ENCODE peak calls at places on chromosomes 2 and 18, in ten cellular contexts. One of them, this sample, is unnamed.

GRCh38 chr2:188204830-188205229 is 86.8 kb upstream of the GULP1 start:
- DNase-seq in left ventricle myocardium inferior: no peak
- DNase-seq in lower lobe of right lung: no peak
- DNase-seq in kidney: no peak
- DNase-seq in CD4-positive, alpha-beta memory T cell: no peak
- DNase-seq in ovary: no peak
- DNase-seq in left lung: no peak
- DNase-seq in PC-9: no peak
- DNase-seq in spleen: no peak
- DNase-seq in GM23248: no peak
- DNase-seq in this sample: no peak

GRCh38 chr18:45567123-45567522 is 48.2 kb upstream of the SLC14A2 start:
- DNase-seq in left ventricle myocardium inferior: peak; percentile 41
- DNase-seq in lower lobe of right lung: no peak
- DNase-seq in kidney: no peak
- DNase-seq in CD4-positive, alpha-beta memory T cell: no peak
- DNase-seq in ovary: no peak
- DNase-seq in left lung: no peak
- DNase-seq in PC-9: no peak
- DNase-seq in spleen: no peak
- DNase-seq in GM23248: peak; percentile 53
- DNase-seq in this sample: no peak

GRCh38 chr2:96404446-96405373 is 69.1 kb downstream of the NCAPH start:
- DNase-seq in left ventricle myocardium inferior: peak; percentile 36
- DNase-seq in lower lobe of right lung: peak; percentile 59
- DNase-seq in kidney: no peak
- DNase-seq in CD4-positive, alpha-beta memory T cell: no peak
- DNase-seq in ovary: no peak
- DNase-seq in left lung: no peak
- DNase-seq in PC-9: no peak
- DNase-seq in spleen: no peak
- DNase-seq in GM23248: peak; percentile 37
- DNase-seq in this sample: no peak

GRCh38 chr2:36662638-36663037 is 33.9 kb upstream of the VIT start:
- DNase-seq in left ventricle myocardium inferior: no peak
- DNase-seq in lower lobe of right lung: no peak
- DNase-seq in kidney: no peak
- DNase-seq in CD4-positive, alpha-beta memory T cell: no peak
- DNase-seq in ovary: no peak
- DNase-seq in left lung: peak; percentile 65
- DNase-seq in PC-9: no peak
- DNase-seq in spleen: no peak
- DNase-seq in GM23248: no peak
- DNase-seq in this sample: no peak

GRCh38 chr2:20182241-20182931 is 42.5 kb downstream of the SDC1 start:
- DNase-seq in left ventricle myocardium inferior: no peak
- DNase-seq in lower lobe of right lung: peak; percentile 93
- DNase-seq in kidney: peak; percentile 76
- DNase-seq in CD4-positive, alpha-beta memory T cell: no peak
- DNase-seq in ovary: no peak
- DNase-seq in left lung: peak; percentile 91
- DNase-seq in PC-9: peak; percentile 72
- DNase-seq in spleen: peak; percentile 59
- DNase-seq in GM23248: peak; percentile 86
- DNase-seq in this sample: peak; percentile 45

GRCh38 chr2:237281900-237282306 is 132.1 kb downstream of the COL6A3 start:
- DNase-seq in left ventricle myocardium inferior: no peak
- DNase-seq in lower lobe of right lung: no peak
- DNase-seq in kidney: no peak
- DNase-seq in CD4-positive, alpha-beta memory T cell: no peak
- DNase-seq in ovary: no peak
- DNase-seq in left lung: no peak
- DNase-seq in PC-9: no peak
- DNase-seq in spleen: no peak
- DNase-seq in GM23248: peak; percentile 96
- DNase-seq in this sample: no peak

GRCh38 chr2:224126001-224126400 is 86.9 kb upstream of the SERPINE2 start:
- DNase-seq in left ventricle myocardium inferior: peak; percentile 70
- DNase-seq in lower lobe of right lung: no peak
- DNase-seq in kidney: no peak
- DNase-seq in CD4-positive, alpha-beta memory T cell: no peak
- DNase-seq in ovary: no peak
- DNase-seq in left lung: peak; percentile 43
- DNase-seq in PC-9: no peak
- DNase-seq in spleen: no peak
- DNase-seq in GM23248: peak; percentile 46
- DNase-seq in this sample: no peak

GRCh38 chr2:208280933-208281332 is 14.9 kb downstream of the PIKFYVE start:
- DNase-seq in left ventricle myocardium inferior: no peak
- DNase-seq in lower lobe of right lung: no peak
- DNase-seq in kidney: no peak
- DNase-seq in CD4-positive, alpha-beta memory T cell: no peak
- DNase-seq in ovary: no peak
- DNase-seq in left lung: no peak
- DNase-seq in PC-9: no peak
- DNase-seq in spleen: no peak
- DNase-seq in GM23248: peak; percentile 57
- DNase-seq in this sample: no peak

GRCh38 chr2:6080837-6081541 is 388.8 kb downstream of the SOX11 start:
- DNase-seq in left ventricle myocardium inferior: no peak
- DNase-seq in lower lobe of right lung: no peak
- DNase-seq in kidney: no peak
- DNase-seq in CD4-positive, alpha-beta memory T cell: no peak
- DNase-seq in ovary: no peak
- DNase-seq in left lung: no peak
- DNase-seq in PC-9: no peak
- DNase-seq in spleen: no peak
- DNase-seq in GM23248: no peak
- DNase-seq in this sample: no peak

GRCh38 chr2:37117566-37117965 is 33.2 kb downstream of the GPATCH11 start:
- DNase-seq in left ventricle myocardium inferior: no peak
- DNase-seq in lower lobe of right lung: no peak
- DNase-seq in kidney: no peak
- DNase-seq in CD4-positive, alpha-beta memory T cell: no peak
- DNase-seq in ovary: no peak
- DNase-seq in left lung: no peak
- DNase-seq in PC-9: no peak
- DNase-seq in spleen: no peak
- DNase-seq in GM23248: no peak
- DNase-seq in this sample: no peak

GRCh38 chr2:128545085-128545484 is 226.4 kb upstream of the HS6ST1 start:
- DNase-seq in left ventricle myocardium inferior: no peak
- DNase-seq in lower lobe of right lung: no peak
- DNase-seq in kidney: no peak
- DNase-seq in CD4-positive, alpha-beta memory T cell: no peak
- DNase-seq in ovary: no peak
- DNase-seq in left lung: no peak
- DNase-seq in PC-9: no peak
- DNase-seq in spleen: peak; percentile 50
- DNase-seq in GM23248: no peak
- DNase-seq in this sample: peak; percentile 22

GRCh38 chr2:23065936-23066335 is 319.0 kb upstream of the KLHL29 start:
- DNase-seq in left ventricle myocardium inferior: no peak
- DNase-seq in lower lobe of right lung: no peak
- DNase-seq in kidney: no peak
- DNase-seq in CD4-positive, alpha-beta memory T cell: no peak
- DNase-seq in ovary: no peak
- DNase-seq in left lung: no peak
- DNase-seq in PC-9: no peak
- DNase-seq in spleen: no peak
- DNase-seq in GM23248: no peak
- DNase-seq in this sample: no peak

GRCh38 chr18:49884959-49885358 is 71.6 kb upstream of the ACAA2 start:
- DNase-seq in left ventricle myocardium inferior: no peak
- DNase-seq in lower lobe of right lung: no peak
- DNase-seq in kidney: no peak
- DNase-seq in CD4-positive, alpha-beta memory T cell: no peak
- DNase-seq in ovary: no peak
- DNase-seq in left lung: no peak
- DNase-seq in PC-9: no peak
- DNase-seq in spleen: no peak
- DNase-seq in GM23248: no peak
- DNase-seq in this sample: no peak

GRCh38 chr2:172556284-172557033 is 569 bp downstream of the PDK1 start:
- DNase-seq in left ventricle myocardium inferior: peak; percentile 57
- DNase-seq in lower lobe of right lung: peak; percentile 82
- DNase-seq in kidney: peak; percentile 84
- DNase-seq in CD4-positive, alpha-beta memory T cell: peak; percentile 43
- DNase-seq in ovary: peak; percentile 73
- DNase-seq in left lung: peak; percentile 92
- DNase-seq in PC-9: peak; percentile 84
- DNase-seq in spleen: peak; percentile 95
- DNase-seq in GM23248: peak; percentile 85
- DNase-seq in this sample: peak; percentile 74

GRCh38 chr18:34886162-34886561 is 155.1 kb upstream of the MAPRE2 start:
- DNase-seq in left ventricle myocardium inferior: no peak
- DNase-seq in lower lobe of right lung: no peak
- DNase-seq in kidney: no peak
- DNase-seq in CD4-positive, alpha-beta memory T cell: no peak
- DNase-seq in ovary: no peak
- DNase-seq in left lung: no peak
- DNase-seq in PC-9: no peak
- DNase-seq in spleen: no peak
- DNase-seq in GM23248: peak; percentile 8
- DNase-seq in this sample: no peak

GRCh38 chr2:63763336-63764056 is 78.2 kb upstream of the UGP2 start:
- DNase-seq in left ventricle myocardium inferior: no peak
- DNase-seq in lower lobe of right lung: no peak
- DNase-seq in kidney: no peak
- DNase-seq in CD4-positive, alpha-beta memory T cell: no peak
- DNase-seq in ovary: no peak
- DNase-seq in left lung: no peak
- DNase-seq in PC-9: peak; percentile 20
- DNase-seq in spleen: no peak
- DNase-seq in GM23248: peak; percentile 67
- DNase-seq in this sample: no peak

DNA sequence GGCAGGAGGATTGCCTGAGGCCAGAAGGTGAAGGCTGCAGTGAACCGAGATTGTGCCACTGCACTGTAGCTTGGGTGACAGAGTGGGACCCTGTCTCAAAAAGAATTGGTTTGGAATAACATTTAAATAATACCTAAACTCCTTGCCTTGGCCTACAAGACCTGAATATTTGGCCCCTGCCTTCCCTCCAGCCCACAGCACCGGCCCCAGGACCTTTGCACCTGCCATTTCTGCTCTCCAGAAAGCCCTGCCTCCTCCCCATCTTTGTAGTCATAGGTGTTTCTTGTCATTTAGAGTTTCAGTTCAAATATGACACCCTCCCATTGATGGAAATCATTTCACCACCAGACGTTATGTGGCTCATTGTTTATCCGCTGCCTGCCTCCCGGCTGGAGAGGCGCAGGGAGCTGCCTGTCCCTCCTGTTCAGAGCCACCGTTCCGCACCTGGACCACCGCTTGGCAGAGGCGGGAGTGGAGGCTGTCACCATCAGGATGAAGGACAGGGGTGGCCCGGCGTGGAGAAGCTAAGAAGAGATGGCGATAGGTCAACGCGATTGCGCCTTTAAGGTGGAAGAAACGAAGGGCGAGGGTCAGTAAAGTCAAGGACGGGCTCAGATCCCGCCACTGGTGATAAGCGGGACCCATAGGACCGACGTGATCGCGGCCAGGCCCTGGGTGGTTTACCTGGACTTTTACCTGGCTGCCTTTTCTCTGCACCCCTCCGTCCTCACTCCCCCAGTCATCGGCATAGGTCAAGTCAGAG is 638 bp upstream of the LPIN1 start:
- DNase-seq in left ventricle myocardium inferior: no peak
- DNase-seq in lower lobe of right lung: no peak
- DNase-seq in kidney: peak; percentile 82
- DNase-seq in CD4-positive, alpha-beta memory T cell: no peak
- DNase-seq in ovary: no peak
- DNase-seq in left lung: no peak
- DNase-seq in PC-9: no peak
- DNase-seq in spleen: peak; percentile 86
- DNase-seq in GM23248: no peak
- DNase-seq in this sample: no peak
- H3K4me1 ChIP-seq in left ventricle myocardium inferior: peaks cover 75% of the 10 kb centered on the region
- H3K4me1 ChIP-seq in lower lobe of right lung: peaks cover 68% of the 10 kb centered on the region
- H3K4me1 ChIP-seq in kidney: peaks cover 29% of the 10 kb centered on the region
- H3K4me1 ChIP-seq in CD4-positive, alpha-beta memory T cell: peaks cover 74% of the 10 kb centered on the region
- H3K4me1 ChIP-seq in ovary: peaks cover 34% of the 10 kb centered on the region
- H3K4me1 ChIP-seq in left lung: peaks cover 74% of the 10 kb centered on the region
- H3K4me1 ChIP-seq in PC-9: peaks cover 79% of the 10 kb centered on the region
- H3K4me1 ChIP-seq in spleen: peaks cover 75% of the 10 kb centered on the region
- H3K4me1 ChIP-seq in GM23248: peaks cover 6% of the 10 kb centered on the region
- H3K4me1 ChIP-seq in this sample: peaks cover 56% of the 10 kb centered on the region

GRCh38 chr2:3387644-3388411 is 8.3 kb downstream of the TRAPPC12 start:
- DNase-seq in left ventricle myocardium inferior: no peak
- DNase-seq in lower lobe of right lung: no peak
- DNase-seq in kidney: peak; percentile 72
- DNase-seq in CD4-positive, alpha-beta memory T cell: no peak
- DNase-seq in ovary: no peak
- DNase-seq in left lung: no peak
- DNase-seq in PC-9: no peak
- DNase-seq in spleen: no peak
- DNase-seq in GM23248: no peak
- DNase-seq in this sample: no peak
- H3K36me3 ChIP-seq in left ventricle myocardium inferior: peaks cover 50% of the 10 kb centered on the region
- H3K36me3 ChIP-seq in lower lobe of right lung: peaks cover 47% of the 10 kb centered on the region
- H3K36me3 ChIP-seq in kidney: peaks cover 11% of the 10 kb centered on the region
- H3K36me3 ChIP-seq in CD4-positive, alpha-beta memory T cell: peaks cover 21% of the 10 kb centered on the region
- H3K36me3 ChIP-seq in ovary: no peaks in the 10 kb centered on the region
- H3K36me3 ChIP-seq in left lung: peaks cover 63% of the 10 kb centered on the region
- H3K36me3 ChIP-seq in PC-9: peaks cover 39% of the 10 kb centered on the region
- H3K36me3 ChIP-seq in spleen: peaks cover 39% of the 10 kb centered on the region
- H3K36me3 ChIP-seq in GM23248: peaks cover 21% of the 10 kb centered on the region
- H3K36me3 ChIP-seq in this sample: peaks cover 29% of the 10 kb centered on the region

GRCh38 chr18:808502-808901 is 3.5 kb downstream of the YES1 start:
- DNase-seq in left ventricle myocardium inferior: no peak
- DNase-seq in lower lobe of right lung: no peak
- DNase-seq in kidney: no peak
- DNase-seq in CD4-positive, alpha-beta memory T cell: no peak
- DNase-seq in ovary: no peak
- DNase-seq in left lung: no peak
- DNase-seq in PC-9: no peak
- DNase-seq in spleen: no peak
- DNase-seq in GM23248: peak; percentile 9
- DNase-seq in this sample: no peak
- H3K4me1 ChIP-seq in left ventricle myocardium inferior: peaks cover 84% of the 10 kb centered on the region
- H3K4me1 ChIP-seq in lower lobe of right lung: peaks cover 56% of the 10 kb centered on the region
- H3K4me1 ChIP-seq in kidney: peaks cover 4% of the 10 kb centered on the region
- H3K4me1 ChIP-seq in CD4-positive, alpha-beta memory T cell: peaks cover 70% of the 10 kb centered on the region
- H3K4me1 ChIP-seq in ovary: peaks cover 4% of the 10 kb centered on the region
- H3K4me1 ChIP-seq in left lung: peaks cover 49% of the 10 kb centered on the region
- H3K4me1 ChIP-seq in PC-9: peaks cover 20% of the 10 kb centered on the region
- H3K4me1 ChIP-seq in spleen: peaks cover 93% of the 10 kb centered on the region
- H3K4me1 ChIP-seq in GM23248: peaks cover 34% of the 10 kb centered on the region
- H3K4me1 ChIP-seq in this sample: peaks cover 22% of the 10 kb centered on the region

DNA sequence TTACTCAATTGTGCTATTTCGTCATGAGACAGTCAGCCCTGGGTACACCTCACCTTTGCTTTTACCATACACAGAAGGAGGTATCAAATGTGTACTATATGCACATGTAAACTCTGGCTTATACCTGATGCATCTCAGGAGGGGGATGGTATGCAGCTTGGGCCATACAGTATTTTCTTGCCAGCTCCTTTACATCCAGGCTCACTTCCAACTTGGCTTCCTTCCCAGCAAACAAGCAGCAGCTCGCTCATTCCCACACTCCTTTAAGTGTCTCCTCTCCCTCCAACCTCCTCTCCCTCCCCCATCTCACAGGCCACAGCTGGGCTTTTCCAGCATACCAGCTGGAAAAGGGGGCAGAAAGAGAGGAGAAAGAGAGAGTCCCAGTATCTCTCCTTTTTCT is 9.6 kb downstream of the MARCHF4 start:
- DNase-seq in left ventricle myocardium inferior: no peak
- DNase-seq in lower lobe of right lung: no peak
- DNase-seq in kidney: no peak
- DNase-seq in CD4-positive, alpha-beta memory T cell: no peak
- DNase-seq in ovary: no peak
- DNase-seq in left lung: no peak
- DNase-seq in PC-9: no peak
- DNase-seq in spleen: no peak
- DNase-seq in GM23248: peak; percentile 27
- DNase-seq in this sample: no peak
- H3K36me3 ChIP-seq in left ventricle myocardium inferior: no peaks in the 10 kb centered on the region
- H3K36me3 ChIP-seq in lower lobe of right lung: no peaks in the 10 kb centered on the region
- H3K36me3 ChIP-seq in kidney: no peaks in the 10 kb centered on the region
- H3K36me3 ChIP-seq in CD4-positive, alpha-beta memory T cell: no peaks in the 10 kb centered on the region
- H3K36me3 ChIP-seq in ovary: no peaks in the 10 kb centered on the region
- H3K36me3 ChIP-seq in left lung: no peaks in the 10 kb centered on the region
- H3K36me3 ChIP-seq in PC-9: no peaks in the 10 kb centered on the region
- H3K36me3 ChIP-seq in spleen: no peaks in the 10 kb centered on the region
- H3K36me3 ChIP-seq in GM23248: peaks cover 9% of the 10 kb centered on the region
- H3K36me3 ChIP-seq in this sample: no peaks in the 10 kb centered on the region

This sample was measured in sigmoid colon.